ENCODE peak calls at places on chromosomes 6 and 20, in four cellular contexts. G is K562, U is HepG2, B is GM12878. F is an unnamed sample.

GRCh38 chr6:106553440-106553839 is 75.9 kb downstream of the RTN4IP1 start:
- DNase-seq in G (no peak), U (no peak), B (no peak), F (no peak)

GRCh38 chr20:35248641-35249475 is 22.4 kb downstream of the MMP24 start:
- DNase-seq in G (no peak), U (no peak), B (no peak), F (no peak)

GRCh38 chr6:84645563-84646266 is 118.7 kb downstream of the TBX18 start:
- DNase-seq in G (no peak), U (no peak), B (no peak), F (no peak)

GRCh38 chr20:16308754-16309153 is 264.5 kb downstream of the KIF16B start:
- DNase-seq in G (no peak), U (no peak), B (no peak), F (no peak)

GRCh38 chr6:29924287-29924686 is 18.0 kb upstream of the HLA-A start:
- DNase-seq in G (no peak), U (no peak), B (no peak), F (no peak)

GRCh38 chr6:142187209-142187608 is 40.1 kb downstream of the VTA1 start:
- DNase-seq in G (no peak), U (no peak), B (no peak), F (no peak)

GRCh38 chr20:25035924-25036323 is 22.0 kb downstream of the ACSS1 start:
- DNase-seq in G (no peak), U (no peak), B (no peak), F (no peak)

GRCh38 chr6:10733151-10733715 is 10.4 kb downstream of the TMEM14C start:
- DNase-seq in G (no peak), U (no peak), B (no peak), F (no peak)

GRCh38 chr6:82073484-82073883 is 174.1 kb downstream of the IBTK start:
- DNase-seq in G (no peak), U (no peak), B (no peak), F (no peak)

GRCh38 chr6:107235521-107235920 is 120.2 kb upstream of the BEND3 start:
- DNase-seq in G (no peak), U (no peak), B (no peak), F (no peak)

GRCh38 chr6:125983246-125983945 is 2.9 kb upstream of the TRMT11 start:
- DNase-seq in G (no peak), U (no peak), B (no peak), F (no peak)

GRCh38 chr20:46013826-46014516 is 5.3 kb downstream of the MMP9 start:
- DNase-seq in G (peak; percentile 77), U (peak; percentile 47), B (no peak), F (peak; percentile 91)

GRCh38 chr6:11207199-11207968 is 25.1 kb downstream of the NEDD9 start:
- DNase-seq in G (no peak), U (peak; percentile 98), B (no peak), F (no peak)

GRCh38 chr20:22700387-22700786 is 116.0 kb upstream of the FOXA2 start:
- DNase-seq in G (no peak), U (no peak), B (no peak), F (no peak)

GRCh38 chr20:61615806-61616205 is 363.7 kb downstream of the CDH4 start:
- DNase-seq in G (no peak), U (no peak), B (no peak), F (no peak)

GRCh38 chr6:140027239-140027638 is 652.8 kb upstream of the CITED2 start:
- DNase-seq in G (no peak), U (no peak), B (no peak), F (no peak)

GRCh38 chr6:34610819-34611477 is 54.8 kb upstream of the SPDEF start:
- DNase-seq in G (peak; percentile 62), U (peak; percentile 31), B (no peak), F (no peak)

GRCh38 chr6:126337323-126337722 is 2.6 kb upstream of the CENPW start:
- DNase-seq in G (no peak), U (no peak), B (no peak), F (no peak)

GRCh38 chr6:31971279-31971992 is 502 bp downstream of the DXO start:
- DNase-seq in G (peak; percentile 42), U (no peak), B (no peak), F (no peak)

GRCh38 chr6:56806368-56806767 is 148.5 kb upstream of the BEND6 start:
- DNase-seq in G (no peak), U (no peak), B (no peak), F (no peak)

GRCh38 chr6:31368461-31368860 is 11.5 kb upstream of the HLA-B start:
- DNase-seq in G (no peak), U (no peak), B (no peak), F (no peak)

GRCh38 chr6:31734703-31735500 is 1.4 kb downstream of the CLIC1 start:
- DNase-seq in G (peak; percentile 93), U (peak; percentile 65), B (peak; percentile 60), F (no peak)

GRCh38 chr6:83615025-83615999 is 93.6 kb downstream of the SNAP91 start:
- DNase-seq in G (peak; percentile 34), U (peak; percentile 18), B (no peak), F (no peak)

GRCh38 chr6:142301421-142302391 is at the start of gene ADGRG6:
- DNase-seq in G (peak; percentile 18), U (peak; percentile 82), B (no peak), F (peak; percentile 72)

GRCh38 chr6:79797912-79798311 is 149.4 kb downstream of the ELOVL4 start:
- DNase-seq in G (no peak), U (no peak), B (no peak), F (no peak)

GRCh38 chr6:116286773-116287358 is 7.1 kb upstream of the TSPYL1 start:
- DNase-seq in G (no peak), U (no peak), B (no peak), F (no peak)

GRCh38 chr6:105985816-105986632 is 100.1 kb upstream of the PRDM1 start:
- DNase-seq in G (no peak), U (no peak), B (no peak), F (peak; percentile 55)

GRCh38 chr6:33977606-33978438 is 168.1 kb downstream of the GRM4 start:
- DNase-seq in G (no peak), U (no peak), B (no peak), F (no peak)

GRCh38 chr6:164928041-164928321 is 381.4 kb downstream of the C6orf118 start:
- DNase-seq in G (no peak), U (no peak), B (no peak), F (no peak)

GRCh38 chr6:80477591-80478370 is 371.3 kb downstream of the BCKDHB start:
- DNase-seq in G (no peak), U (no peak), B (no peak), F (no peak)

GRCh38 chr6:41724638-41725501 is 10.5 kb downstream of the TFEB start:
- DNase-seq in G (no peak), U (no peak), B (no peak), F (no peak)

GRCh38 chr6:16704706-16705402 is 56.4 kb downstream of the ATXN1 start:
- DNase-seq in G (no peak), U (no peak), B (no peak), F (no peak)

GRCh38 chr6:16698163-16698533 is 63.1 kb downstream of the ATXN1 start:
- DNase-seq in G (no peak), U (no peak), B (no peak), F (no peak)

GRCh38 chr6:16698988-16699868 is 62.0 kb downstream of the ATXN1 start:
- DNase-seq in G (no peak), U (peak; percentile 94), B (no peak), F (no peak)

GRCh38 chr6:16697437-16698162 is 63.7 kb downstream of the ATXN1 start:
- DNase-seq in G (no peak), U (no peak), B (no peak), F (no peak)

DNA sequence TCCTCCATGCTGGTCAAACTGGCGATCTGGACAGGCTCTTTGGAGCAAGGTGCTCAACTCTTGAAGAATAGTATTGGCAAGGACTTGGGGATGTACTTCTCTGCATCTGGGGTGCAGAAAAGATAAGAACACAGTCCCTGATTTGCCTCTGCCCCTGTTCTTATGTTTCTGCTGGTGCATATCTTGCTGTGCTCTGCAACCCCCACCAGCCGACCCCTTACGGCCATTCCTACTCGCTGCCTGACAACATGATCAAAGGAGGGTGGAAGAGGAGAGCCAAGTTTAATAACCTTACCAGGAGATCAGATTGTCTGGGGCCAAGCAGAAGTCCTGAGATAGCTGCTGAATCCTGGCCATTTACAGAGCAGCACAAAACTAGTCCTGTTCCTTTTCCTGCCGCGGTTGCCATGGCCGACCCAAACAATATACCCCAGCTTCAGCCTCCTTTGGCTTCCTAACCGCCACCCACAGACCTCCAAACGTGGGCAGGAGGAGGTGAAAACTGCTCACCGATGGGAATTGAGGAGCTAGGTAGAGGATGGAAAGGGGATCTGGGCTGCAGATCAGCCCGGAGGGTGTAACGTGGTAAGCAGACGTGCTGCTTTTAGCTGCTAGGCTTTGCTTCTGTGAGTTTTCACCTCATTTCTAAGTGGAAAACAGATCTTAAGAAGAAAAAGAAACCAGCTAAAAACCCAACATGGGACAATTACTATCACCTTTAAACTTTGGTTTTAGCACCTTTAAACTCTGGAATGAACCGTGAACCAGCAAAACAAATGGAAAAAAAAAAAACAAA is 60.9 kb downstream of the ATXN1 start:
- DNase-seq in G (no peak), U (no peak), B (no peak), F (peak; percentile 12)
- TF ChIP-seq TCF7 in G (no peak), U (peak; percentile 26), B (no peak), F (no peak)

GRCh38 chr6:188821-189655 is 103.2 kb upstream of the DUSP22 start:
- DNase-seq in G (peak; percentile 87), U (peak; percentile 90), B (peak; percentile 94), F (peak; percentile 91)

GRCh38 chr6:184161-184695 is 108.1 kb upstream of the DUSP22 start:
- DNase-seq in G (no peak), U (no peak), B (no peak), F (no peak)

GRCh38 chr6:189676-190075 is 102.6 kb upstream of the DUSP22 start:
- DNase-seq in G (no peak), U (no peak), B (no peak), F (no peak)

GRCh38 chr6:186221-186965 is 105.9 kb upstream of the DUSP22 start:
- DNase-seq in G (no peak), U (peak; percentile 23), B (no peak), F (no peak)

GRCh38 chr6:187252-187840 is 104.9 kb upstream of the DUSP22 start:
- DNase-seq in G (no peak), U (peak; percentile 28), B (no peak), F (no peak)
- TF ChIP-seq TCF7 in G (no peak), U (no peak), B (no peak), F (no peak)

GRCh38 chr6:17002123-17002522 is 99.7 kb upstream of the STMND1 start:
- DNase-seq in G (no peak), U (no peak), B (no peak), F (no peak)
- TF ChIP-seq TCF7 in G (no peak), U (no peak), B (no peak), F (no peak)

GRCh38 chr6:123715243-123715863 is 78.6 kb upstream of the TRDN start:
- DNase-seq in G (peak; percentile 7), U (peak; percentile 39), B (no peak), F (no peak)

GRCh38 chr6:123716506-123716905 is 79.8 kb upstream of the TRDN start:
- DNase-seq in G (no peak), U (no peak), B (no peak), F (no peak)
- TF ChIP-seq TCF7 in G (no peak), U (no peak), B (no peak), F (no peak)

GRCh38 chr6:99604161-99605073 is 2.2 kb upstream of the PRDM13 start:
- DNase-seq in G (no peak), U (no peak), B (no peak), F (peak; percentile 43)
- TF ChIP-seq TCF7 in G (no peak), U (no peak), B (no peak), F (no peak)